ENCODE peak calls at places on chromosomes 11 and 22, in four cellular contexts. Z is HepG2, C is GM12878, D is H1. K is an unnamed sample.
A peak's percentile ranks its signal among the peaks of the same experiment; 100 is the strongest.

GRCh38 chr11:45899448-45900174 is 7.5 kb downstream of the FREY1 start:
- DNase-seq in C (no peak), D (peak; percentile 90), Z (peak; percentile 69), K (peak; percentile 95)

GRCh38 chr11:86676533-86677154 is 4.2 kb upstream of the ME3 start:
- DNase-seq in Z (peak; percentile 18), D (peak; percentile 66), C (no peak), K (peak; percentile 32)

GRCh38 chr11:44535201-44535980 is 30.1 kb upstream of the CD82 start:
- DNase-seq in Z (no peak), D (no peak), C (no peak), K (no peak)

GRCh38 chr11:19962795-19963163 is 197.5 kb downstream of the DBX1 start:
- DNase-seq in D (no peak), Z (no peak), C (no peak), K (no peak)

GRCh38 chr11:19727246-19727645 is 14.6 kb downstream of the NAV2 start:
- DNase-seq in Z (no peak), D (no peak), C (no peak), K (no peak)

GRCh38 chr11:120519474-120519873 is 7.9 kb downstream of the GRIK4 start:
- DNase-seq in D (no peak), C (no peak), Z (no peak), K (no peak)

GRCh38 chr11:67270256-67271211 is 4.3 kb downstream of the GRK2 start:
- DNase-seq in Z (no peak), D (peak; percentile 73), C (no peak), K (peak; percentile 61)

GRCh38 chr11:104191124-104191523 is 27.2 kb upstream of the PDGFD start:
- DNase-seq in D (no peak), C (no peak), Z (no peak), K (no peak)

GRCh38 chr11:74980627-74981026 is 8.1 kb upstream of the NEU3 start:
- DNase-seq in C (no peak), Z (no peak), D (no peak), K (no peak)

GRCh38 chr11:60769811-60770210 is 13.1 kb downstream of the MS4A15 start:
- DNase-seq in C (no peak), D (no peak), Z (no peak), K (no peak)

GRCh38 chr11:46006418-46007070 is 84.1 kb downstream of the LARGE2 start:
- DNase-seq in D (no peak), Z (peak; percentile 71), C (peak; percentile 37), K (peak; percentile 90)

GRCh38 chr11:73363147-73363546 is 13.1 kb upstream of the RELT start:
- DNase-seq in C (no peak), D (no peak), Z (no peak), K (no peak)

GRCh38 chr11:73365352-73366264 is 10.6 kb upstream of the RELT start:
- DNase-seq in C (no peak), D (no peak), Z (no peak), K (no peak)

GRCh38 chr11:73366953-73367352 is 9.2 kb upstream of the RELT start:
- DNase-seq in C (no peak), Z (no peak), D (no peak), K (no peak)

GRCh38 chr11:73367482-73368024 is 8.6 kb upstream of the RELT start:
- DNase-seq in D (no peak), C (no peak), Z (no peak), K (no peak)

GRCh38 chr11:73366265-73366610 is 10.0 kb upstream of the RELT start:
- DNase-seq in D (no peak), Z (no peak), C (no peak), K (no peak)
- TF ChIP-seq SUZ12 in D (no peak), Z (no peak), C (no peak), K (no peak)

GRCh38 chr11:32420937-32421532 is 14.3 kb downstream of the WT1 start:
- DNase-seq in Z (no peak), D (no peak), C (peak; percentile 55), K (no peak)
- TF ChIP-seq ZNF274 in Z (no peak), D (no peak), C (no peak), K (no peak)

GRCh38 chr11:116984589-116984988 is 113.6 kb downstream of the SIK3 start:
- DNase-seq in D (no peak), C (no peak), Z (no peak), K (no peak)
- TF ChIP-seq SUZ12 in D (no peak), C (no peak), Z (no peak), K (no peak)

GRCh38 chr22:39243443-39244072 is 1.2 kb downstream of the PDGFB start:
- DNase-seq in C (no peak), Z (peak; percentile 75), D (peak; percentile 77), K (no peak)

GRCh38 chr22:39241632-39242388 is 3.0 kb downstream of the PDGFB start:
- DNase-seq in D (no peak), C (no peak), Z (no peak), K (no peak)

GRCh38 chr22:39242389-39242808 is 2.4 kb downstream of the PDGFB start:
- DNase-seq in Z (no peak), D (peak; percentile 84), C (no peak), K (no peak)

GRCh38 chr22:39244073-39244495 is 698 bp downstream of the PDGFB start:
- DNase-seq in Z (no peak), C (no peak), D (peak; percentile 54), K (no peak)

GRCh38 chr22:39242809-39243442 is 1.9 kb downstream of the PDGFB start:
- DNase-seq in D (peak; percentile 86), C (no peak), Z (peak; percentile 60), K (no peak)
- TF ChIP-seq ZNF274 in D (no peak), C (no peak), Z (no peak), K (no peak)

DNA sequence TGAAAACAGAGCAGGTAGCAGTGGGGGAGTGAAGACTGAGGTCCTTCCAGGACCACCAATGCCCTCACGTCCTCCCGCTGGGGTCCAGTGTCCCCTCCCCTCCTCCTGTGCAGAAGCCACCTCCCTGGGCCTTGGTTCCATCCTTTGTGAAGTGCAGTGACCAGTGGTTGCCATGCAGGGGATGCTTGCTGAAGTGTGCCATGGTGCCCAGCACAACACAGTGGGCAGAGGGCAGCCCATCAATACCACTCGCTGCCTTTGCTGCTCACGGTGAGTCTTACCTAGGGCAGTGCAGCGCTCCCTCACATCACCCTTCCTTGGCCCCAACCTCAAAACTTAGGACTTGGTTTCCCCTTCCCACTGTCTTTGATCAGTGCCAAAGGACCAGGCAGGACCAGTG is 12.9 kb downstream of the MYEOV start:
- DNase-seq in D (no peak), Z (no peak), C (no peak), K (no peak)
- TF ChIP-seq SUZ12 in D (no peak), Z (no peak), C (no peak), K (no peak)

GRCh38 chr22:46381142-46381541 is 45.6 kb downstream of the TRMU start:
- DNase-seq in Z (no peak), C (no peak), D (no peak), K (no peak)
- TF ChIP-seq ZNF274 in Z (no peak), C (no peak), D (no peak), K (no peak)

GRCh38 chr11:47269002-47269828 is 718 bp upstream of the MADD start:
- DNase-seq in D (peak; percentile 90), Z (peak; percentile 94), C (no peak), K (peak; percentile 84)

GRCh38 chr11:47268448-47269001 is 1.4 kb upstream of the MADD start:
- DNase-seq in D (peak; percentile 49), Z (no peak), C (no peak), K (no peak)

GRCh38 chr11:47269829-47270305 is at the start of gene MADD:
- DNase-seq in D (no peak), C (peak; percentile 55), Z (peak; percentile 65), K (no peak)

GRCh38 chr11:47270331-47271271 is 668 bp downstream of the MADD start:
- DNase-seq in Z (peak; percentile 49), D (peak; percentile 50), C (no peak), K (no peak)

GRCh38 chr11:47267858-47268257 is 2.1 kb upstream of the MADD start:
- DNase-seq in C (no peak), D (no peak), Z (no peak), K (no peak)
- TF ChIP-seq SUZ12 in C (no peak), D (no peak), Z (no peak), K (no peak)

GRCh38 chr22:36292823-36293530 is 40.0 kb downstream of the APOL1 start:
- DNase-seq in Z (no peak), C (no peak), D (no peak), K (no peak)
- TF ChIP-seq ZNF274 in Z (no peak), C (no peak), D (no peak), K (no peak)

DNA sequence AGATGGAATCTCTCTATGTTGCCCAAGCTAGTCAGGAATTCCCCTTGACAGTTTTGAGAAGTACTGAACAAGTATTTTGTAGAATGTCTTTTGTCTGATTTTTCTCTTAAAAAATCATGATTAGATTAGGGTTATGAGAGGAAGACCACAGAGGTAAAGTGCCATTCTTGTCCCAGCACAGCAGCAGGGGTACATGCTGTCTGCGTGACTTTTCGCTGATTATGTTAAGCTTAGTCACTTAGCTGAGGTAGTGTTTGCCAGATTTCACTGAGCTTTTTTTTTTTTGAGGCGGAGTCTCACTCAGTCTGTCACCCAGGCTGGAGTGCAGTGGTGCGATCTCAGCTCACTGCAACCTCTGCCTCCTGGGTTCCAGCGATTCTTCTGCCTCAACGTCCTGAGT is 13.6 kb upstream of the NUP160 start:
- DNase-seq in C (no peak), Z (no peak), D (no peak), K (no peak)
- TF ChIP-seq SUZ12 in C (no peak), Z (no peak), D (no peak), K (no peak)

GRCh38 chr11:131095501-131096185 is 179.4 kb upstream of the SNX19 start:
- DNase-seq in C (no peak), Z (no peak), D (no peak), K (no peak)
- TF ChIP-seq ZNF274 in C (no peak), Z (no peak), D (no peak), K (no peak)

K was measured in NT2/D1.